ENCODE peak calls at places on chromosomes 5 and 9, in nine cellular contexts. J is heart left ventricle; S is small intestine; H is body of pancreas; D is sigmoid colon; F is GM23248; L is fibroblast of lung; O is CD8-positive, alpha-beta memory T cell; T is K562. V is an unnamed sample. For H3K4me1, the result is how much of the 10 kb centered on the place peaks cover.

GRCh38 chr5:110951373-110951791 is 120.1 kb upstream of the TSLP start:
- DNase-seq in O (no peak), S (no peak), H (no peak), T (no peak), L (no peak), J (no peak), D (no peak), F (no peak), V (no peak)

GRCh38 chr5:86442036-86442435 is 175.7 kb upstream of the COX7C start:
- DNase-seq in L (no peak), S (no peak), D (no peak), F (no peak), H (no peak), T (no peak), O (no peak), J (no peak), V (no peak)

GRCh38 chr5:145752947-145753346 is 82.2 kb downstream of the PRELID2 start:
- DNase-seq in F (peak), S (no peak), O (no peak), J (no peak), H (no peak), D (no peak), T (no peak), L (peak), V (no peak)

GRCh38 chr5:34897646-34898045 is 17.7 kb downstream of the RAD1 start:
- DNase-seq in F (peak), J (no peak), T (no peak), D (no peak), L (no peak), S (no peak), H (no peak), O (no peak), V (no peak)

GRCh38 chr5:160186480-160186879 is 42.8 kb upstream of the FABP6 start:
- DNase-seq in H (no peak), S (no peak), F (no peak), O (no peak), D (no peak), J (no peak), T (no peak), L (no peak), V (no peak)

GRCh38 chr5:178273665-178274541 is 41.3 kb upstream of the PHYKPL start:
- DNase-seq in J (no peak), S (no peak), L (no peak), D (no peak), O (no peak), T (no peak), F (peak), H (no peak), V (no peak)

GRCh38 chr9:15531380-15531779 is 20.6 kb upstream of the PSIP1 start:
- DNase-seq in O (no peak), H (no peak), F (no peak), T (no peak), J (no peak), S (no peak), L (no peak), D (no peak), V (no peak)

GRCh38 chr9:12785251-12785880 is 10.5 kb downstream of the LURAP1L start:
- DNase-seq in O (no peak), D (peak), S (peak), J (no peak), F (peak), T (no peak), H (peak), L (peak), V (no peak)

GRCh38 chr9:89522261-89522978 is 24.5 kb upstream of the SEMA4D start:
- DNase-seq in S (peak), F (no peak), J (no peak), H (no peak), D (no peak), O (peak), T (no peak), L (no peak), V (peak)

GRCh38 chr9:95822583-95823431 is 52.7 kb upstream of the ERCC6L2 start:
- DNase-seq in D (no peak), O (no peak), T (no peak), F (peak), S (no peak), L (peak), J (no peak), H (no peak), V (no peak)

GRCh38 chr5:137566780-137567179 is 67.7 kb upstream of the SPOCK1 start:
- DNase-seq in J (no peak), L (no peak), F (peak), O (no peak), D (no peak), S (no peak), T (no peak), H (no peak), V (no peak)

GRCh38 chr5:122121782-122122465 is 7.4 kb upstream of the ZNF474 start:
- DNase-seq in T (peak), S (no peak), H (no peak), J (no peak), F (peak), O (no peak), L (no peak), D (no peak), V (no peak)

GRCh38 chr5:178793156-178793555 is 62.7 kb upstream of the ZNF354A start:
- DNase-seq in T (peak), F (no peak), L (no peak), J (no peak), O (no peak), D (peak), S (peak), H (peak), V (no peak)

GRCh38 chr9:33129251-33129885 is 37.8 kb downstream of the B4GALT1 start:
- DNase-seq in H (no peak), F (no peak), T (no peak), L (no peak), O (no peak), J (no peak), D (peak), S (no peak), V (no peak)

GRCh38 chr9:93669958-93670207 is 93.5 kb downstream of the PHF2 start:
- DNase-seq in D (no peak), L (no peak), F (peak), H (no peak), J (no peak), T (no peak), O (no peak), S (no peak), V (no peak)

GRCh38 chr9:137611623-137612609 is 6.4 kb downstream of the ARRDC1 start:
- DNase-seq in F (peak), T (peak), D (no peak), O (no peak), J (peak), L (peak), S (peak), H (peak), V (no peak)

GRCh38 chr9:14447103-14447502 is 133.2 kb upstream of the NFIB start:
- DNase-seq in J (no peak), T (no peak), L (no peak), S (no peak), D (no peak), H (no peak), F (no peak), O (no peak), V (no peak)

GRCh38 chr5:150188146-150188842 is 1.6 kb upstream of the SLC6A7 start:
- DNase-seq in J (no peak), D (no peak), F (no peak), H (no peak), O (no peak), T (no peak), S (peak), L (no peak), V (no peak)

GRCh38 chr5:181223729-181224389 is 778 bp downstream of the TRIM41 start:
- DNase-seq in H (peak), L (peak), O (no peak), F (peak), S (no peak), T (no peak), D (peak), J (peak), V (no peak)

GRCh38 chr5:15646351-15646750 is 146.4 kb downstream of the FBXL7 start:
- DNase-seq in H (no peak), D (no peak), T (no peak), L (no peak), J (no peak), F (peak), S (no peak), O (no peak), V (no peak)

GRCh38 chr9:88874391-88874790 is 116.9 kb upstream of the S1PR3 start:
- DNase-seq in O (no peak), D (no peak), S (no peak), J (no peak), H (no peak), L (no peak), F (peak), T (peak), V (no peak)

GRCh38 chr9:78714591-78714990 is 417.7 kb downstream of the PSAT1 start:
- DNase-seq in L (no peak), S (no peak), J (no peak), T (no peak), D (no peak), H (no peak), O (no peak), F (peak), V (no peak)

GRCh38 chr9:72442212-72442607 is 77.2 kb upstream of the ZFAND5 start:
- DNase-seq in H (no peak), J (no peak), T (no peak), F (peak), O (no peak), L (peak), S (no peak), D (no peak), V (no peak)

GRCh38 chr5:463952-464351 is 21.0 kb downstream of the EXOC3 start:
- DNase-seq in L (no peak), T (no peak), H (no peak), J (no peak), D (peak), S (peak), O (peak), F (no peak), V (peak)

GRCh38 chr5:163938595-163938994 is 433.2 kb downstream of the MAT2B start:
- DNase-seq in F (no peak), J (no peak), D (no peak), S (no peak), H (no peak), O (no peak), T (no peak), L (peak), V (no peak)

GRCh38 chr9:82012255-82012654 is 23.7 kb downstream of the SPATA31D1 start:
- DNase-seq in L (no peak), T (no peak), O (no peak), J (no peak), S (peak), D (no peak), H (no peak), F (no peak), V (no peak)

GRCh38 chr9:89528540-89528939 is 30.6 kb upstream of the SEMA4D start:
- DNase-seq in H (peak), D (no peak), S (peak), F (no peak), L (no peak), J (no peak), T (no peak), O (no peak), V (no peak)

GRCh38 chr5:173789031-173789920 is 98.9 kb upstream of the CPEB4 start:
- DNase-seq in D (peak), L (peak), J (no peak), T (no peak), O (no peak), S (peak), F (peak), H (no peak), V (no peak)

GRCh38 chr9:114968710-114969109 is 38.3 kb upstream of the TNFSF8 start:
- DNase-seq in D (no peak), T (no peak), O (no peak), S (no peak), L (peak), F (peak), J (no peak), H (no peak), V (no peak)

GRCh38 chr5:179455320-179455719 is 95.0 kb upstream of the RUFY1 start:
- DNase-seq in L (no peak), F (no peak), D (no peak), H (no peak), T (no peak), O (no peak), J (no peak), S (no peak), V (no peak)

GRCh38 chr5:156595132-156595787 is 254.8 kb upstream of the PPP1R2B start:
- DNase-seq in D (peak), L (peak), T (no peak), F (peak), S (no peak), H (peak), J (peak), O (no peak), V (no peak)
- H3K27ac ChIP-seq in D (peak), L (no peak), T (no peak), F (no peak), S (no peak), H (no peak), J (peak), O (no peak), V (no peak)

GRCh38 chr5:151675225-151675955 is 11.3 kb downstream of the SPARC start:
- DNase-seq in L (peak), H (no peak), O (no peak), D (peak), S (no peak), J (no peak), F (peak), T (no peak), V (no peak)
- H3K4me1 ChIP-seq in L (half or more), H (under half), O (under half), D (half or more), S (under half), J (half or more), F (half or more), T (under half), V (under half)

DNA sequence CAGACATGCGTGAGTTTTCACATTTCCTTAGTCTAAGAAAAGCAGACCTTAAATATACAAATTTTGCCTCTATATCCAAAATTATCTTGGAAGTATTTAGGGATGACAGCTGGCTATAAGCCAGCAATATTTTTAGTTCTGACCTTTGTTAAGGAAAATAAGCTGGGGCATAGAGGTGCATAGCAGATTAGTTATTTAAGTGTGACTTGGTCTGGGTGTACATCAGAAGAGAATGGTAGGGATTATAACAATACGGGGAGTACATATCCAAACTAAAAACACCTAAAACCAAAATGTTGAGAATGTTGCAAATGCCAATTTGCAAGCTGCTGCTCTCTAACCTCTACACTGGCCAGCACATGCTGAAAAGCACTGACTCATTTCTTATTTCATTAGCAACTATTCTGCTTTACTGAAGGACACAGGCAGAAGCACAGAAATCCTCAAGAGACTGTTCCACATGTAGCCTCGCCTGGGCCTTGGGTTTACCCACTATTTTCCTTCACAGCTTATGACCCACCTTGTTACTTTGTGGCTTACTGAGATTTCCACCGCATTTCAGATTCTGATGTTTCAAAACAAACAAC is 22.3 kb downstream of the LEAP2 start:
- DNase-seq in J (no peak), S (no peak), L (no peak), O (no peak), D (no peak), F (peak), T (no peak), H (no peak), V (no peak)
- H3K27ac ChIP-seq in J (no peak), S (no peak), L (no peak), O (no peak), D (no peak), F (no peak), T (no peak), H (no peak), V (no peak)

GRCh38 chr5:139593716-139594319 is 32.7 kb downstream of the UBE2D2 start:
- DNase-seq in F (peak), L (peak), T (no peak), H (peak), D (no peak), O (no peak), S (no peak), J (no peak), V (no peak)
- H3K4me1 ChIP-seq in F (under half), L (under half), T (under half), H (under half), D (under half), O (under half), S (under half), J (under half), V (under half)

GRCh38 chr9:134690301-134690751 is 48.7 kb downstream of the COL5A1 start:
- DNase-seq in O (no peak), J (no peak), H (no peak), S (no peak), F (no peak), T (no peak), D (peak), L (no peak), V (no peak)
- H3K27ac ChIP-seq in O (no peak), J (no peak), H (no peak), S (no peak), F (peak), T (no peak), D (peak), L (no peak), V (no peak)